ENCODE peak calls at places on chromosomes 13 and 19, in ten cellular contexts. G is A673, E is cardiac fibroblast, O is mucosa of descending colon, H is dorsolateral prefrontal cortex, I is Peyer's patch, B is uterus, M is tibial artery, V is heart right ventricle, W is upper lobe of right lung. N is an unnamed sample.

GRCh38 chr19:10677796-10678195 is 23.4 kb upstream of the QTRT1 start:
- DNase-seq in G (no peak), E (no peak), O (no peak), H (no peak), I (no peak), B (no peak), M (no peak), V (no peak), W (no peak), N (no peak)

GRCh38 chr19:7435602-7436001 is 53.2 kb downstream of the PEX11G start:
- DNase-seq in G (no peak), E (no peak), O (no peak), H (no peak), I (no peak), B (no peak), M (no peak), V (no peak), W (no peak), N (no peak)

GRCh38 chr13:93769126-93769525 is 542.5 kb downstream of the GPC6 start:
- DNase-seq in G (no peak), E (peak; percentile 64), O (no peak), H (no peak), I (no peak), B (no peak), M (no peak), V (no peak), W (no peak), N (peak; percentile 34)

GRCh38 chr13:31885994-31886393 is 145.6 kb upstream of the FRY start:
- DNase-seq in G (peak; percentile 10), E (no peak), O (no peak), H (no peak), I (no peak), B (no peak), M (no peak), V (peak; percentile 45), W (no peak), N (peak; percentile 22)

GRCh38 chr13:70386919-70387318 is 278.7 kb upstream of the KLHL1 start:
- DNase-seq in G (no peak), E (no peak), O (no peak), H (no peak), I (no peak), B (no peak), M (no peak), V (no peak), W (no peak), N (no peak)

GRCh38 chr13:82614086-82614485 is 1268.2 kb downstream of the SLITRK1 start:
- DNase-seq in G (no peak), E (no peak), O (no peak), H (no peak), I (no peak), B (no peak), M (no peak), V (no peak), W (no peak), N (no peak)

GRCh38 chr19:38375098-38375493 is 725 bp downstream of the PSMD8 start:
- DNase-seq in G (no peak), E (no peak), O (no peak), H (no peak), I (no peak), B (no peak), M (no peak), V (no peak), W (no peak), N (peak; percentile 38)

GRCh38 chr19:55321466-55321865 is 3.7 kb downstream of the TMEM150B start:
- DNase-seq in G (no peak), E (no peak), O (no peak), H (no peak), I (peak; percentile 65), B (no peak), M (no peak), V (no peak), W (no peak), N (no peak)

GRCh38 chr19:54646331-54646841 is 16.1 kb downstream of the LILRB1 start:
- DNase-seq in G (no peak), E (no peak), O (no peak), H (no peak), I (no peak), B (no peak), M (no peak), V (no peak), W (peak; percentile 62), N (no peak)

GRCh38 chr19:11422163-11423068 is 3.3 kb upstream of the RGL3 start:
- DNase-seq in G (peak; percentile 63), E (peak; percentile 61), O (peak; percentile 80), H (peak; percentile 53), I (peak; percentile 73), B (peak; percentile 59), M (peak; percentile 79), V (peak; percentile 79), W (peak; percentile 94), N (peak; percentile 26)

GRCh38 chr19:29525901-29526729 is at the start of gene VSTM2B:
- DNase-seq in G (no peak), E (no peak), O (no peak), H (peak; percentile 37), I (no peak), B (no peak), M (no peak), V (no peak), W (peak; percentile 43), N (no peak)

DNA sequence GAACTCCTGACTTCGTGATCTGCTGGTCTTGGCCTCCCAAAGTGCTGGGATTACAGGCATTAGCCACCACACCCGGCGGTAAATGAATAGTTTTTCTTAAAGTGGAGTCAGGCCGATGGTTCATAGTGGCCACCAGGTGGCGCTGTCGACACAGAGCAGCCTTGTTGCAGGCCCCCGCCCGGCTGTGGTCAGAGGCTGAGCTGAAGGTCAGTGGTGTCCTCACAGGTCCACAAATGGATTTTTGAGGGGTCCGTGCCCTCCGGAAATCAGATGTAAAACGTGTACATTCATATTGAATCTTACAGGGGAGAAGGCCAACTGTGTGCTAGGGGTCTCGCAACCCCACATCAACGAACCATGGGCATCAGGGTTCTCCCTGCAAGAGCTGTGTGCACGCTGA is 13.4 kb upstream of the WDR18 start:
- DNase-seq in G (no peak), E (no peak), O (peak; percentile 4), H (no peak), I (no peak), B (no peak), M (no peak), V (no peak), W (no peak), N (peak; percentile 40)
- TF ChIP-seq CTCF in G (peak; percentile 65), E (peak; percentile 63), O (no peak), H (no peak), I (no peak), B (peak; percentile 3), M (peak; percentile 29), V (peak; percentile 37), W (peak; percentile 46), N (peak; percentile 78)

DNA sequence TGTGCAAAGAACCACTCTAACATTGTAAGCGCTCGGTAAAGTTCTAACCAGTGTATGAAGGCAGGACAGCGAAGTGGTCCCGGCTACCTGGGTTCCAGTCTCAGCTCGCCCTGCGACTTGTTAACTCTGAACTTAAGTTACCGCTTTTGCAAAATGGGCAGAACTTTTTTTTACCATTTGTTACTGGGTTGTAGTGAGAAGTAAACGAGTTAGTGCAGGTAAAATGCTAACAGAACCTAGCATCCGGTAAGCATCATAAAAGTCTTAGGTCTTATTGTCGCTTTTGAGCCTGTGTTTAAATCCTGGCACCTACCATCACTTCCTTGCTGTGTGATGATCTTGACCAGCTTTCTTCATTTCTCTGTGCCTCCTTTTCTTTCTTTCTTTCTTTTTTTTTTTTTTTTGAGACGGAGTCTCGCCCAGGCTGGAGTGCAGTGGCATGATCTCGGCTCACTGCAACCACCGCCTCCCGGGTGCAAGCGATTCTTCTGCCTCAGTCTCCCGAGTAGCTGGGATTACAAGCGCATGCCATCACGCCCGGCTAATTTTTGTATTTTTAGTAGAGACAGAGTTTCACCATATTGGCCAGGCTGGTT is 734 bp upstream of the TRMT1 start:
- DNase-seq in G (no peak), E (no peak), O (no peak), H (no peak), I (no peak), B (no peak), M (no peak), V (no peak), W (no peak), N (no peak)
- H3K4me3 ChIP-seq in G (peak overlapping the region; percentile 82), E (peak overlapping the region; percentile 98), O (peak overlapping the region; percentile 75), H (peak overlapping the region; percentile 98), I (peak overlapping the region; percentile 93), B (peak overlapping the region; percentile 74), M (peak overlapping the region; percentile 70), V (peak overlapping the region; percentile 99), W (peak overlapping the region; percentile 92), N (peak overlapping the region; percentile 94)

GRCh38 chr13:25196971-25197370 is 24.9 kb upstream of the AMER2 start:
- DNase-seq in G (no peak), E (no peak), O (no peak), H (no peak), I (no peak), B (no peak), M (no peak), V (no peak), W (no peak), N (no peak)
- TF ChIP-seq CTCF in G (no peak), E (no peak), O (no peak), H (no peak), I (no peak), B (no peak), M (no peak), V (no peak), W (no peak), N (no peak)

DNA sequence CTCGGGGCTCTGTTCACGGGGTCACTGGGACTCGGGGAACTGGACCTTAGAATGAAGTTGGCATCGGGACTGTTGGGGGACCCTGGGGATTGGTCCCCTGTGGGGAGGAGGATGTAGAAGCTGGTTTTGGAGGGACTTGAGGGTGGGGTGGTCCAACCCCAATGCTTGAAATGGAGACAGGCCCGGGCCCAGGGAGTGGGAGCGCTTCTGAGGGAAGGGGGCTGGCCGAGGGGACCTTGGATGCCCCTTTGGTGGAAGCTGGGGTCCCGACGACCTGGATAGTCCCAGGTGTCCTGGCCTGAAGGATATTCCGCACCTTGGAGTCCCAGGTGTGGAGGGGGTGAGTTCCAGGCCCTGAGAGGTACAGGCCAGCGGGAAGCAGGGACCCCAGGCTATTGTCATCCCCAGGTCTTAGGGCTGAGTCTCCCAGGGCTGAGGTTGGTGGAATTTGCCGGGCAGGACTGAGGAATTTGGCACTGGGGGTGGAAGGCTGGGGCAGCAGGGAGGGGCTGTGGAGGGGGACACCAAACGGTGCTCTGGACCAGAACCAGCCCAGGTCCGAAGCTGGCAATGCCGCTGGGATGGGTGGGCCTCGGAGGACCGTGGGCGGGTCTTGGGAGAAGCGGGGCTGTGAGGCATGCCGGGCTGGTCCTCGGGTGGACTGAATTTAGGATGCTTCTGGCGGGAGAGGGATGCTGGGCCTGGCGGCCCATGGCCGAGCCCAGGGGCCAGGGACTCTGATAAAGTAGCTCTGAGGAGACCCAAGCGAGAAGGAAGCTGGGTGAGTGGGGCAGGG is 1.8 kb downstream of the HDGFL2 start:
- DNase-seq in G (no peak), E (no peak), O (no peak), H (no peak), I (no peak), B (no peak), M (no peak), V (no peak), W (no peak), N (no peak)
- H3K4me3 ChIP-seq in G (peak overlapping the region; percentile 99), E (peak overlapping the region; percentile 42), O (no peak overlapping the region), H (peak overlapping the region; percentile 42), I (peak overlapping the region; percentile 9), B (peak overlapping the region; percentile 68), M (peak overlapping the region; percentile 16), V (no peak overlapping the region), W (peak overlapping the region; percentile 12), N (peak overlapping the region; percentile 78)

N was measured in choroid plexus epithelial cell.